ENCODE peak calls at places on chromosome 7, in six cellular contexts. V is HCT116, K is A549, I is H1, Q is SK-N-SH, M is GM12878. E is an unnamed sample.

GRCh38 chr7:55130079-55130476 is 111.3 kb downstream of the EGFR start:
- DNase-seq in K (peak), M (no peak), V (no peak), Q (no peak), I (no peak), E (peak)

GRCh38 chr7:2353650-2354172 is 916 bp upstream of the EIF3B start:
- DNase-seq in I (no peak), K (peak), Q (peak), M (peak), V (peak), E (peak)

GRCh38 chr7:143395187-143396149 is 13.2 kb downstream of the EPHA1 start:
- DNase-seq in K (no peak), Q (no peak), M (no peak), V (no peak), I (no peak), E (no peak)

GRCh38 chr7:126727930-126728331 is 524.8 kb downstream of the GRM8 start:
- DNase-seq in I (no peak), M (no peak), Q (no peak), K (no peak), V (no peak), E (no peak)

GRCh38 chr7:925601-926000 is 28.9 kb downstream of the ADAP1 start:
- DNase-seq in K (no peak), V (no peak), I (peak), Q (no peak), M (no peak), E (no peak)

GRCh38 chr7:130903358-130903974 is 169.5 kb upstream of the KLF14 start:
- DNase-seq in V (no peak), Q (no peak), I (no peak), M (no peak), K (no peak), E (peak)

GRCh38 chr7:34143397-34143796 is 238.1 kb downstream of the BMPER start:
- DNase-seq in Q (no peak), V (no peak), I (no peak), M (no peak), K (no peak), E (peak)

GRCh38 chr7:116510795-116511194 is 11.3 kb downstream of the CAV2 start:
- DNase-seq in K (no peak), V (no peak), M (no peak), Q (no peak), I (no peak), E (no peak)

GRCh38 chr7:229184-229964 is 37.0 kb downstream of the FAM20C start:
- DNase-seq in M (no peak), K (no peak), Q (no peak), I (no peak), V (no peak), E (peak)

GRCh38 chr7:69770613-69771012 is 172.3 kb downstream of the AUTS2 start:
- DNase-seq in Q (no peak), V (no peak), K (no peak), M (no peak), I (no peak), E (no peak)

GRCh38 chr7:120733143-120733542 is 124.8 kb downstream of the TSPAN12 start:
- DNase-seq in I (no peak), M (no peak), V (peak), K (peak), Q (no peak), E (peak)

GRCh38 chr7:101162551-101163280 is 2.7 kb downstream of the VGF start:
- DNase-seq in K (no peak), V (no peak), M (no peak), Q (peak), I (peak), E (peak)

GRCh38 chr7:117908031-117908795 is 35.0 kb upstream of the CTTNBP2 start:
- DNase-seq in V (no peak), I (no peak), M (no peak), Q (no peak), K (no peak), E (no peak)

GRCh38 chr7:128347573-128348147 is 4.0 kb upstream of the RBM28 start:
- DNase-seq in I (peak), V (peak), K (peak), M (no peak), Q (peak), E (peak)

GRCh38 chr7:127890726-127891125 is 140.5 kb downstream of the LRRC4 start:
- DNase-seq in I (no peak), Q (no peak), V (no peak), M (no peak), K (no peak), E (no peak)

GRCh38 chr7:13800694-13801448 is 188.6 kb downstream of the ETV1 start:
- DNase-seq in K (no peak), I (no peak), M (no peak), Q (no peak), V (no peak), E (peak)

GRCh38 chr7:20284398-20285143 is 46.1 kb upstream of the ITGB8 start:
- DNase-seq in V (no peak), I (no peak), K (no peak), M (no peak), Q (no peak), E (peak)

GRCh38 chr7:57868771-57869483 is 418.9 kb downstream of the ZNF716 start:
- DNase-seq in Q (peak), V (no peak), I (no peak), K (peak), M (no peak), E (no peak)

GRCh38 chr7:79820387-79820786 is 314.2 kb upstream of the GNAI1 start:
- DNase-seq in Q (peak), I (no peak), V (no peak), M (no peak), K (no peak), E (peak)

GRCh38 chr7:135253851-135254815 is 20.5 kb downstream of the STRA8 start:
- DNase-seq in Q (no peak), I (no peak), K (peak), V (peak), M (no peak), E (peak)

GRCh38 chr7:101884671-101885596 is 67.5 kb downstream of the CUX1 start:
- DNase-seq in M (peak), I (no peak), V (no peak), K (no peak), Q (no peak), E (no peak)

GRCh38 chr7:51255536-51256243 is 60.9 kb downstream of the COBL start:
- DNase-seq in I (no peak), M (no peak), Q (no peak), V (peak), K (no peak), E (no peak)

GRCh38 chr7:19116121-19117080 is 1.0 kb downstream of the TWIST1 start:
- DNase-seq in M (no peak), V (no peak), I (peak), Q (peak), K (peak), E (peak)

GRCh38 chr7:4681218-4681851 is 760 bp upstream of the FOXK1 start:
- DNase-seq in M (no peak), Q (no peak), I (no peak), V (no peak), K (no peak), E (no peak)

GRCh38 chr7:14016950-14017349 is 27.5 kb upstream of the ETV1 start:
- DNase-seq in Q (no peak), V (no peak), K (no peak), I (no peak), M (no peak), E (peak)

GRCh38 chr7:18978108-18978495 is 139.3 kb downstream of the TWIST1 start:
- DNase-seq in I (no peak), M (no peak), Q (no peak), K (no peak), V (peak), E (peak)

GRCh38 chr7:18287482-18287881 is 208.1 kb upstream of the HDAC9 start:
- DNase-seq in M (no peak), K (no peak), V (no peak), Q (no peak), I (no peak), E (no peak)

GRCh38 chr7:3597243-3597642 is 296.2 kb downstream of the SDK1 start:
- DNase-seq in I (no peak), K (no peak), V (no peak), M (no peak), Q (no peak), E (no peak)

GRCh38 chr7:147775564-147775963 is 815.0 kb upstream of the C7orf33 start:
- DNase-seq in Q (peak), I (no peak), M (no peak), K (no peak), V (no peak), E (no peak)
- H3K27ac ChIP-seq in Q (peak), I (no peak), M (no peak), K (no peak), V (no peak), E (no peak)

DNA sequence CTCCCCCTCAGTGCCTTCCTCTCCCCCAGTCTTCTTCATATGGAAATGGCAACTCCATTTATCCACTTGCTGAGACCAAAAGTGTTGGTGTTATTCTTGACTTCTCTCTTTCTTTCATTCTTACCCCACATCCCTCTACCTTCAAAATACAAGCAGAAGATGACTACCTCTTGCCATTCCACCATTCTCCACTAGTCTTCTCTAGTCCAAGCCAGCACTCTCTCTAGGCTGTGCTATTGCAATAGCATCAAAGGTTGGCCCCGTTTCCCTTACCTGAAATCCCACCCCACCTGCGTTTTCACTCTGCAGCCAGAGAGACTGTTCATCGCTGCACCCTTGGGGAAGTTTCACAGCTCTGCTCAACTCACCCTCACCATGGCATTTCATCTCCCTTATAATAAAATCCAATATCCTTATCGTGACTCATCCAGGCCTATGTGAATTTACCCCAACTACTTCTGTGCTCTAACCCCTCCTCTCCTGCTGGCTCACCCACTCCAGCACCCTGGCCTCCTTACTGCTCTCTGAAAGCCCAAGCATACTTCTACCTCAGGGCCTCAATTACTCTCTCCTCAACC is 109.1 kb downstream of the LSM5 start:
- DNase-seq in K (no peak), V (no peak), M (no peak), Q (no peak), I (no peak), E (no peak)
- TF ChIP-seq CTCF in K (no peak), V (no peak), M (no peak), Q (peak), I (peak), E (no peak)

GRCh38 chr7:90599038-90599437 is 2.9 kb downstream of the CDK14 start:
- DNase-seq in K (no peak), I (no peak), Q (no peak), V (no peak), M (no peak), E (peak)
- TF ChIP-seq RAD21 in K (no peak), I (no peak), Q (no peak), V (no peak), M (no peak), E (no peak)

GRCh38 chr7:6551016-6551511 is at the start of gene GRID2IP:
- DNase-seq in M (no peak), K (no peak), Q (no peak), V (no peak), I (no peak), E (no peak)
- H3K27ac ChIP-seq in M (no peak), K (no peak), Q (no peak), V (no peak), I (no peak), E (no peak)

GRCh38 chr7:98737176-98737575 is 120.1 kb downstream of the NPTX2 start:
- DNase-seq in V (no peak), M (no peak), K (no peak), Q (no peak), I (no peak), E (no peak)

GRCh38 chr7:98731651-98732050 is 114.6 kb downstream of the NPTX2 start:
- DNase-seq in M (no peak), I (no peak), K (no peak), V (no peak), Q (no peak), E (no peak)

GRCh38 chr7:98735801-98736200 is 118.7 kb downstream of the NPTX2 start:
- DNase-seq in Q (no peak), M (no peak), V (no peak), I (no peak), K (no peak), E (no peak)

GRCh38 chr7:98730331-98730730 is 113.2 kb downstream of the NPTX2 start:
- DNase-seq in K (no peak), V (no peak), M (no peak), I (peak), Q (no peak), E (no peak)

GRCh38 chr7:98733036-98733435 is 116.0 kb downstream of the NPTX2 start:
- DNase-seq in K (peak), V (peak), M (peak), Q (peak), I (peak), E (peak)
- TF ChIP-seq CTCF in K (peak), V (peak), M (peak), Q (peak), I (peak), E (no peak)